ENCODE peak calls at places on chromosome 17, in five cellular contexts. R is epithelial cell of esophagus, N is WTC11, K is fibroblast of pulmonary artery, P is activated B cell treated with CpG ODN at 0.5 μM for 24 hours. D is an unnamed sample.

GRCh38 chr17:61487161-61487654 is 35.0 kb downstream of the TBX4 start:
- DNase-seq in K (no peak), P (no peak), N (no peak), R (no peak), D (no peak)

GRCh38 chr17:1905190-1905919 is 75.5 kb downstream of the RPA1 start:
- DNase-seq in P (no peak), N (no peak), R (no peak), K (no peak), D (no peak)

GRCh38 chr17:17076066-17076465 is 33.8 kb downstream of the MPRIP start:
- DNase-seq in N (no peak), R (no peak), K (no peak), P (no peak), D (no peak)

GRCh38 chr17:234163-235047 is 53.0 kb upstream of the DOC2B start:
- DNase-seq in P (no peak), R (no peak), K (no peak), N (peak; percentile 11), D (no peak)

GRCh38 chr17:48259710-48260291 is 152.2 kb downstream of the SNX11 start:
- DNase-seq in K (peak; percentile 64), P (no peak), R (peak; percentile 56), N (no peak), D (no peak)

GRCh38 chr17:63082273-63082861 is 116.3 kb downstream of the TANC2 start:
- DNase-seq in K (peak; percentile 75), N (no peak), R (peak; percentile 29), P (no peak), D (no peak)

GRCh38 chr17:44578947-44579346 is 21.7 kb downstream of the FZD2 start:
- DNase-seq in N (no peak), K (no peak), R (no peak), P (no peak), D (no peak)

GRCh38 chr17:43900858-43901754 is 6.2 kb downstream of the MPP2 start:
- DNase-seq in R (no peak), P (no peak), N (no peak), K (no peak), D (no peak)

GRCh38 chr17:60749050-60749449 is 71.4 kb downstream of the BCAS3 start:
- DNase-seq in K (no peak), R (no peak), P (no peak), N (no peak), D (no peak)

GRCh38 chr17:66383353-66383752 is 80.9 kb downstream of the PRKCA start:
- DNase-seq in R (no peak), K (peak; percentile 94), N (no peak), P (no peak), D (no peak)

GRCh38 chr17:57261084-57261461 is 4.8 kb downstream of the MSI2 start:
- DNase-seq in P (no peak), K (peak; percentile 28), N (no peak), R (no peak), D (no peak)

GRCh38 chr17:46266656-46267544 is 28.0 kb upstream of the LRRC37A start:
- DNase-seq in R (peak; percentile 95), N (peak; percentile 83), P (peak; percentile 79), K (peak; percentile 85), D (peak; percentile 72)

GRCh38 chr17:76004750-76005262 is 4.2 kb downstream of the CDK3 start:
- DNase-seq in R (no peak), N (no peak), K (no peak), P (no peak), D (no peak)

GRCh38 chr17:19507673-19508326 is 25.9 kb upstream of the SLC47A1 start:
- DNase-seq in R (peak; percentile 91), K (peak; percentile 94), P (peak; percentile 83), N (peak; percentile 92), D (peak; percentile 87)

GRCh38 chr17:50356892-50357510 is 11.1 kb downstream of the XYLT2 start:
- DNase-seq in N (no peak), P (no peak), K (no peak), R (no peak), D (no peak)

GRCh38 chr17:28475151-28475900 is 1.9 kb downstream of the SLC13A2 start:
- DNase-seq in P (no peak), R (no peak), K (no peak), N (no peak), D (no peak)

GRCh38 chr17:79658811-79659207 is 48.0 kb upstream of the RBFOX3 start:
- DNase-seq in P (no peak), K (peak; percentile 24), N (peak; percentile 63), R (no peak), D (peak; percentile 14)

GRCh38 chr17:40373999-40374398 is 9.5 kb upstream of the GJD3 start:
- DNase-seq in R (no peak), N (no peak), K (no peak), P (no peak), D (no peak)

GRCh38 chr17:67053438-67054000 is 9.2 kb downstream of the CACNG1 start:
- DNase-seq in K (no peak), N (no peak), P (no peak), R (no peak), D (no peak)

GRCh38 chr17:31391496-31391949 is at the start of gene RAB11FIP4:
- DNase-seq in R (no peak), K (peak; percentile 24), P (peak; percentile 18), N (peak; percentile 59), D (no peak)

GRCh38 chr17:13415877-13416416 is 185.8 kb downstream of the HS3ST3A1 start:
- DNase-seq in K (peak; percentile 74), R (no peak), N (no peak), P (no peak), D (no peak)

GRCh38 chr17:50100921-50101345 is 5.8 kb downstream of the PDK2 start:
- DNase-seq in N (no peak), K (no peak), P (no peak), R (no peak), D (no peak)

GRCh38 chr17:80264048-80264792 is 3.6 kb downstream of the RNF213 start:
- DNase-seq in N (no peak), K (no peak), P (peak; percentile 35), R (no peak), D (no peak)

GRCh38 chr17:7477392-7478275 is 1.8 kb downstream of the ZBTB4 start:
- DNase-seq in R (peak; percentile 76), N (no peak), P (no peak), K (peak; percentile 78), D (peak; percentile 26)

GRCh38 chr17:27878776-27879562 is 14.2 kb downstream of the LYRM9 start:
- DNase-seq in R (no peak), N (peak; percentile 24), P (no peak), K (peak; percentile 9), D (no peak)

GRCh38 chr17:73791644-73792043 is 147.4 kb upstream of the SDK2 start:
- DNase-seq in P (no peak), R (no peak), N (no peak), K (no peak), D (no peak)

GRCh38 chr17:8832711-8833352 is 33.7 kb upstream of the MFSD6L start:
- DNase-seq in K (no peak), R (no peak), N (peak; percentile 87), P (peak; percentile 31), D (no peak)

GRCh38 chr17:8829036-8829941 is 30.1 kb upstream of the MFSD6L start:
- DNase-seq in K (no peak), N (no peak), R (no peak), P (no peak), D (no peak)

GRCh38 chr17:8828517-8828875 is 29.3 kb upstream of the MFSD6L start:
- DNase-seq in N (no peak), P (no peak), K (no peak), R (no peak), D (no peak)

GRCh38 chr17:8831234-8831849 is 32.2 kb upstream of the MFSD6L start:
- DNase-seq in P (no peak), N (no peak), K (no peak), R (no peak), D (no peak)

DNA sequence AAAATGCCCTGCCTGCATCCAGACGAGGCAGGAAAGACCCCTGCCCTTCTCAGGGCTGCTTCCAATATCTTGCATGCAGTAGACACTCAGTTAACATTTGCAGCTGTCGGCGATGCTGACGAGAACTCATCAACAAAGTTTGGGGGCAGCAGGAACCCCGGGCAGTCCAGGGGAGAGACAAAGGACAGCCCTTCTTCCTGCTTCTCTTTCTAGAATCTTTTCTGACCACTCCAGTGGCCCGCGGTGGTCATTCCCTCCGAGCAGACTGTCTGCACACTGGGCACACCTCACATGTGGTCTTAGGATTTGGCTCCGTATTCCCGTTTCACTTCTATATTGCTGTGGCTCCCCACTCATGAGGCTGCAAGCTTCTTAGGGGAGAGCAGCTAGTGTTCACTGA is 31.0 kb upstream of the MFSD6L start:
- DNase-seq in P (no peak), K (no peak), N (no peak), R (no peak), D (no peak)
- TF ChIP-seq CTCF in P (no peak), K (no peak), N (no peak), R (no peak), D (no peak)

GRCh38 chr17:42438600-42439567 is 15.8 kb upstream of the CAVIN1 start:
- DNase-seq in P (no peak), R (peak; percentile 48), N (peak; percentile 50), K (peak; percentile 52), D (no peak)
- TF ChIP-seq CTCF in P (no peak), R (peak; percentile 51), N (no peak), K (peak; percentile 50), D (peak; percentile 48)

GRCh38 chr17:15026088-15026487 is 239.0 kb downstream of the PMP22 start:
- DNase-seq in R (no peak), N (no peak), K (no peak), P (no peak), D (no peak)

GRCh38 chr17:15023589-15023988 is 241.5 kb downstream of the PMP22 start:
- DNase-seq in K (no peak), P (no peak), N (no peak), R (no peak), D (no peak)

GRCh38 chr17:15031971-15032370 is 233.2 kb downstream of the PMP22 start:
- DNase-seq in K (no peak), R (no peak), P (no peak), N (no peak), D (no peak)

GRCh38 chr17:15027853-15028252 is 237.3 kb downstream of the PMP22 start:
- DNase-seq in R (no peak), N (no peak), P (no peak), K (no peak), D (no peak)

DNA sequence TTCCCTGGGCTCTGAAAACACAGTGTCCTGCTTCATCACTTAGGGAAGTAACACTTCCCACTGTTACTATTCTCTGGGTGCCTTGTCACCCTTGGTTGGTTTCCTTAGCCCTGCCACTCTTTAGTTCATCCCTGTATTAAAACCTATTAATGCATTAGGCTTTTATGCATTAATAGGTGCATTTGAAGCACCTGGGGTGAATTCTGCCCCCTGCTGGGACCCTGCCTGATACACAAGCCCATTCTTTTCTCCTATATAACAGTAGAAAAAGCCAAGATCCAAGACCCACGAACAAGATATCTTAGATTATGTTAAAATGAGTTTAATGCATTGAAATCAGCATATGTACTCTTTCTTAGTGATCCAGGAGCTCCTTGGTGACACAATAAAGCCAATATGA is 235.7 kb downstream of the PMP22 start:
- DNase-seq in N (no peak), K (no peak), P (no peak), R (no peak), D (no peak)
- TF ChIP-seq CTCF in N (no peak), K (no peak), P (no peak), R (no peak), D (peak; percentile 8)

GRCh38 chr17:81471804-81472456 is 40.7 kb downstream of the ACTG1 start:
- DNase-seq in N (peak; percentile 55), P (no peak), R (peak; percentile 29), K (peak; percentile 39), D (no peak)
- TF ChIP-seq CTCF in N (no peak), P (no peak), R (no peak), K (no peak), D (no peak)

D was measured in progenitor cell of endocrine pancreas.